ENCODE peak calls at places on chromosomes 4 and X, in ten cellular contexts. One of them, this sample, is unnamed.

GRCh38 chr4:41665808-41666207 is 82.7 kb downstream of the PHOX2B start:
- DNase-seq in GM12865: no peak
- DNase-seq in SK-N-SH: no peak
- DNase-seq in astrocyte of the spinal cord: no peak
- DNase-seq in fibroblast of mammary gland: no peak
- DNase-seq in H1: no peak
- DNase-seq in GM13976: no peak
- DNase-seq in nephron progenitor cell: no peak
- DNase-seq in endothelial cell: no peak
- DNase-seq in glutamatergic neuron: no peak
- DNase-seq in this sample: no peak

GRCh38 chr4:87032884-87033533 is 98.2 kb downstream of the AFF1 start:
- DNase-seq in SK-N-SH: no peak
- DNase-seq in endothelial cell: no peak
- DNase-seq in astrocyte of the spinal cord: peak; percentile 83
- DNase-seq in H1: no peak
- DNase-seq in nephron progenitor cell: no peak
- DNase-seq in fibroblast of mammary gland: peak; percentile 83
- DNase-seq in glutamatergic neuron: no peak
- DNase-seq in GM12865: no peak
- DNase-seq in GM13976: no peak
- DNase-seq in this sample: no peak

GRCh38 chr4:61204353-61204752 is 4.2 kb downstream of the ADGRL3 start:
- DNase-seq in SK-N-SH: no peak
- DNase-seq in nephron progenitor cell: no peak
- DNase-seq in fibroblast of mammary gland: no peak
- DNase-seq in astrocyte of the spinal cord: peak; percentile 53
- DNase-seq in glutamatergic neuron: no peak
- DNase-seq in GM13976: no peak
- DNase-seq in H1: no peak
- DNase-seq in GM12865: no peak
- DNase-seq in endothelial cell: no peak
- DNase-seq in this sample: no peak

GRCh38 chr4:52545099-52546069 is 113.7 kb downstream of the USP46 start:
- DNase-seq in astrocyte of the spinal cord: peak; percentile 61
- DNase-seq in GM13976: peak; percentile 72
- DNase-seq in GM12865: peak; percentile 61
- DNase-seq in nephron progenitor cell: peak; percentile 81
- DNase-seq in SK-N-SH: peak; percentile 79
- DNase-seq in fibroblast of mammary gland: peak; percentile 69
- DNase-seq in glutamatergic neuron: peak; percentile 88
- DNase-seq in endothelial cell: peak; percentile 81
- DNase-seq in H1: peak; percentile 92
- DNase-seq in this sample: peak; percentile 82

GRCh38 chr4:915595-915994 is 16.5 kb downstream of the GAK start:
- DNase-seq in astrocyte of the spinal cord: peak; percentile 18
- DNase-seq in GM13976: no peak
- DNase-seq in fibroblast of mammary gland: peak; percentile 58
- DNase-seq in GM12865: no peak
- DNase-seq in glutamatergic neuron: no peak
- DNase-seq in H1: no peak
- DNase-seq in nephron progenitor cell: no peak
- DNase-seq in SK-N-SH: no peak
- DNase-seq in endothelial cell: no peak
- DNase-seq in this sample: no peak

GRCh38 chr4:26503844-26504243 is 13.6 kb upstream of the CCKAR start:
- DNase-seq in glutamatergic neuron: no peak
- DNase-seq in astrocyte of the spinal cord: no peak
- DNase-seq in endothelial cell: no peak
- DNase-seq in H1: no peak
- DNase-seq in SK-N-SH: no peak
- DNase-seq in GM12865: no peak
- DNase-seq in nephron progenitor cell: no peak
- DNase-seq in GM13976: no peak
- DNase-seq in fibroblast of mammary gland: no peak
- DNase-seq in this sample: no peak

GRCh38 chr4:26237916-26238315 is 82.9 kb upstream of the RBPJ start:
- DNase-seq in astrocyte of the spinal cord: no peak
- DNase-seq in GM13976: no peak
- DNase-seq in fibroblast of mammary gland: no peak
- DNase-seq in SK-N-SH: no peak
- DNase-seq in H1: no peak
- DNase-seq in GM12865: no peak
- DNase-seq in glutamatergic neuron: no peak
- DNase-seq in endothelial cell: no peak
- DNase-seq in nephron progenitor cell: no peak
- DNase-seq in this sample: no peak

GRCh38 chrX:106972896-106973295 is 27.1 kb downstream of the MORC4 start:
- DNase-seq in nephron progenitor cell: no peak
- DNase-seq in astrocyte of the spinal cord: no peak
- DNase-seq in glutamatergic neuron: no peak
- DNase-seq in GM13976: no peak
- DNase-seq in GM12865: no peak
- DNase-seq in fibroblast of mammary gland: no peak
- DNase-seq in H1: no peak
- DNase-seq in SK-N-SH: no peak
- DNase-seq in endothelial cell: no peak
- DNase-seq in this sample: no peak

GRCh38 chrX:51641421-51642021 is 22.8 kb upstream of the CENPVL3 start:
- DNase-seq in endothelial cell: peak; percentile 26
- DNase-seq in glutamatergic neuron: no peak
- DNase-seq in GM13976: peak; percentile 44
- DNase-seq in SK-N-SH: peak; percentile 54
- DNase-seq in nephron progenitor cell: peak; percentile 11
- DNase-seq in GM12865: peak; percentile 35
- DNase-seq in fibroblast of mammary gland: peak; percentile 59
- DNase-seq in H1: no peak
- DNase-seq in astrocyte of the spinal cord: peak; percentile 47
- DNase-seq in this sample: peak; percentile 13

GRCh38 chr4:55635760-55636621 is at the start of gene NMU:
- DNase-seq in GM12865: peak; percentile 60
- DNase-seq in H1: peak; percentile 73
- DNase-seq in GM13976: peak; percentile 70
- DNase-seq in astrocyte of the spinal cord: peak; percentile 5
- DNase-seq in glutamatergic neuron: peak; percentile 65
- DNase-seq in fibroblast of mammary gland: peak; percentile 14
- DNase-seq in nephron progenitor cell: peak; percentile 72
- DNase-seq in endothelial cell: peak; percentile 48
- DNase-seq in SK-N-SH: peak; percentile 87
- DNase-seq in this sample: peak; percentile 23

GRCh38 chr4:88169298-88169697 is 10.9 kb upstream of the ABCG2 start:
- DNase-seq in nephron progenitor cell: no peak
- DNase-seq in fibroblast of mammary gland: no peak
- DNase-seq in glutamatergic neuron: no peak
- DNase-seq in SK-N-SH: no peak
- DNase-seq in H1: no peak
- DNase-seq in astrocyte of the spinal cord: no peak
- DNase-seq in GM13976: no peak
- DNase-seq in endothelial cell: no peak
- DNase-seq in GM12865: no peak
- DNase-seq in this sample: no peak

GRCh38 chrX:118571829-118572228 is 76.2 kb downstream of the DOCK11 start:
- DNase-seq in H1: no peak
- DNase-seq in GM13976: no peak
- DNase-seq in fibroblast of mammary gland: peak; percentile 74
- DNase-seq in SK-N-SH: no peak
- DNase-seq in nephron progenitor cell: no peak
- DNase-seq in astrocyte of the spinal cord: no peak
- DNase-seq in endothelial cell: no peak
- DNase-seq in GM12865: no peak
- DNase-seq in glutamatergic neuron: no peak
- DNase-seq in this sample: no peak

GRCh38 chrX:18995216-18995615 is 11.3 kb upstream of the PHKA2 start:
- DNase-seq in fibroblast of mammary gland: peak; percentile 57
- DNase-seq in glutamatergic neuron: no peak
- DNase-seq in endothelial cell: no peak
- DNase-seq in SK-N-SH: no peak
- DNase-seq in nephron progenitor cell: no peak
- DNase-seq in H1: no peak
- DNase-seq in GM12865: no peak
- DNase-seq in astrocyte of the spinal cord: peak; percentile 52
- DNase-seq in GM13976: no peak
- DNase-seq in this sample: no peak

GRCh38 chrX:2967012-2967411 is 37.9 kb upstream of the ARSD start:
- DNase-seq in H1: no peak
- DNase-seq in SK-N-SH: no peak
- DNase-seq in nephron progenitor cell: no peak
- DNase-seq in GM13976: no peak
- DNase-seq in astrocyte of the spinal cord: no peak
- DNase-seq in glutamatergic neuron: no peak
- DNase-seq in fibroblast of mammary gland: no peak
- DNase-seq in GM12865: no peak
- DNase-seq in endothelial cell: no peak
- DNase-seq in this sample: no peak

GRCh38 chr4:156197216-156197615 is 243.6 kb upstream of the CTSO start:
- DNase-seq in glutamatergic neuron: no peak
- DNase-seq in nephron progenitor cell: peak; percentile 39
- DNase-seq in GM12865: no peak
- DNase-seq in astrocyte of the spinal cord: no peak
- DNase-seq in GM13976: no peak
- DNase-seq in endothelial cell: no peak
- DNase-seq in SK-N-SH: no peak
- DNase-seq in fibroblast of mammary gland: no peak
- DNase-seq in H1: no peak
- DNase-seq in this sample: no peak

GRCh38 chr4:101068115-101068514 is 279.2 kb downstream of the PPP3CA start:
- DNase-seq in GM12865: no peak
- DNase-seq in SK-N-SH: no peak
- DNase-seq in GM13976: no peak
- DNase-seq in fibroblast of mammary gland: no peak
- DNase-seq in H1: no peak
- DNase-seq in nephron progenitor cell: no peak
- DNase-seq in astrocyte of the spinal cord: no peak
- DNase-seq in endothelial cell: no peak
- DNase-seq in glutamatergic neuron: no peak
- DNase-seq in this sample: no peak

DNA sequence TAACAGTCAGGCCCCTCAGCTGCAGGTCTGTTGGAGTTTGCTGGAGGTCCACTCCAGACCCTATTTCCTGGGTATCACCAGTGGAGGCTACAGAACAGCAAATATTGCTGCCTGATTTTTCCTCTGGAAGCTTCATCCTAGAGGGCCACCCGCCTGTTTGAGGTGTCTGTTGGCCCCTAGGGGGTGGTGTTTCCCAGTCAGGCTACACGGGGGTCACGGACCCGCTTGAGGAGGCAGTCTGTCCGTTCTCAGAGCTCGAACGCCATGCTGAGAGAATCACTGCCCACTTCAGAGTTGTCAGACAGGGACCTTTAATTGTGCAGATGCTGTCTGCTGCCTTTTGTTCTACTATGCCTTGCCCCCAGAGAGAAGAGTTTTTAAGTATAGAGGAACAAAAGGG is 160.8 kb downstream of the DKK2 start:
- DNase-seq in fibroblast of mammary gland: no peak
- DNase-seq in GM12865: peak; percentile 5
- DNase-seq in astrocyte of the spinal cord: no peak
- DNase-seq in endothelial cell: no peak
- DNase-seq in H1: peak; percentile 63
- DNase-seq in GM13976: no peak
- DNase-seq in glutamatergic neuron: peak; percentile 11
- DNase-seq in SK-N-SH: no peak
- DNase-seq in nephron progenitor cell: peak; percentile 2
- DNase-seq in this sample: no peak
- TF ChIP-seq CTCF in fibroblast of mammary gland: no peak
- TF ChIP-seq CTCF in GM12865: no peak
- TF ChIP-seq CTCF in astrocyte of the spinal cord: no peak
- TF ChIP-seq CTCF in endothelial cell: no peak
- TF ChIP-seq CTCF in H1: peak; percentile 49
- TF ChIP-seq CTCF in GM13976: no peak
- TF ChIP-seq CTCF in glutamatergic neuron: no peak
- TF ChIP-seq CTCF in SK-N-SH: no peak
- TF ChIP-seq CTCF in nephron progenitor cell: no peak
- TF ChIP-seq CTCF in this sample: no peak

GRCh38 chrX:17499512-17499911 is 124.5 kb downstream of the NHS start:
- DNase-seq in GM13976: no peak
- DNase-seq in nephron progenitor cell: no peak
- DNase-seq in glutamatergic neuron: no peak
- DNase-seq in H1: no peak
- DNase-seq in endothelial cell: no peak
- DNase-seq in astrocyte of the spinal cord: no peak
- DNase-seq in GM12865: no peak
- DNase-seq in SK-N-SH: no peak
- DNase-seq in fibroblast of mammary gland: no peak
- DNase-seq in this sample: no peak
- TF ChIP-seq CTCF in GM13976: no peak
- TF ChIP-seq CTCF in nephron progenitor cell: no peak
- TF ChIP-seq CTCF in glutamatergic neuron: no peak
- TF ChIP-seq CTCF in H1: no peak
- TF ChIP-seq CTCF in endothelial cell: no peak
- TF ChIP-seq CTCF in astrocyte of the spinal cord: no peak
- TF ChIP-seq CTCF in GM12865: no peak
- TF ChIP-seq CTCF in SK-N-SH: no peak
- TF ChIP-seq CTCF in fibroblast of mammary gland: no peak
- TF ChIP-seq CTCF in this sample: no peak

GRCh38 chrX:56783450-56783831 is 54.4 kb downstream of the NBDY start:
- DNase-seq in endothelial cell: no peak
- DNase-seq in H1: no peak
- DNase-seq in nephron progenitor cell: peak; percentile 58
- DNase-seq in GM13976: no peak
- DNase-seq in GM12865: no peak
- DNase-seq in glutamatergic neuron: no peak
- DNase-seq in fibroblast of mammary gland: peak; percentile 72
- DNase-seq in SK-N-SH: peak; percentile 42
- DNase-seq in astrocyte of the spinal cord: peak; percentile 34
- DNase-seq in this sample: no peak
- TF ChIP-seq CTCF in endothelial cell: no peak
- TF ChIP-seq CTCF in H1: no peak
- TF ChIP-seq CTCF in nephron progenitor cell: no peak
- TF ChIP-seq CTCF in GM13976: peak; percentile 52
- TF ChIP-seq CTCF in GM12865: no peak
- TF ChIP-seq CTCF in glutamatergic neuron: no peak
- TF ChIP-seq CTCF in fibroblast of mammary gland: peak; percentile 22
- TF ChIP-seq CTCF in SK-N-SH: peak; percentile 41
- TF ChIP-seq CTCF in astrocyte of the spinal cord: no peak
- TF ChIP-seq CTCF in this sample: no peak

GRCh38 chrX:53239474-53239873 is 14.5 kb upstream of the KDM5C start:
- DNase-seq in GM12865: peak; percentile 9
- DNase-seq in nephron progenitor cell: no peak
- DNase-seq in glutamatergic neuron: peak; percentile 45
- DNase-seq in H1: peak; percentile 49
- DNase-seq in fibroblast of mammary gland: peak; percentile 40
- DNase-seq in SK-N-SH: no peak
- DNase-seq in astrocyte of the spinal cord: no peak
- DNase-seq in endothelial cell: peak; percentile 22
- DNase-seq in GM13976: no peak
- DNase-seq in this sample: no peak
- TF ChIP-seq CTCF in GM12865: no peak
- TF ChIP-seq CTCF in nephron progenitor cell: no peak
- TF ChIP-seq CTCF in glutamatergic neuron: no peak
- TF ChIP-seq CTCF in H1: peak; percentile 61
- TF ChIP-seq CTCF in fibroblast of mammary gland: peak; percentile 45
- TF ChIP-seq CTCF in SK-N-SH: peak; percentile 42
- TF ChIP-seq CTCF in astrocyte of the spinal cord: peak; percentile 25
- TF ChIP-seq CTCF in endothelial cell: no peak
- TF ChIP-seq CTCF in GM13976: no peak
- TF ChIP-seq CTCF in this sample: peak; percentile 21

GRCh38 chrX:153865321-153865580 is 20.7 kb downstream of the L1CAM start:
- DNase-seq in GM12865: no peak
- DNase-seq in SK-N-SH: no peak
- DNase-seq in astrocyte of the spinal cord: no peak
- DNase-seq in endothelial cell: no peak
- DNase-seq in nephron progenitor cell: no peak
- DNase-seq in H1: no peak
- DNase-seq in fibroblast of mammary gland: no peak
- DNase-seq in glutamatergic neuron: no peak
- DNase-seq in GM13976: no peak
- DNase-seq in this sample: no peak
- TF ChIP-seq CTCF in GM12865: no peak
- TF ChIP-seq CTCF in SK-N-SH: no peak
- TF ChIP-seq CTCF in astrocyte of the spinal cord: no peak
- TF ChIP-seq CTCF in endothelial cell: no peak
- TF ChIP-seq CTCF in nephron progenitor cell: no peak
- TF ChIP-seq CTCF in H1: no peak
- TF ChIP-seq CTCF in fibroblast of mammary gland: no peak
- TF ChIP-seq CTCF in glutamatergic neuron: no peak
- TF ChIP-seq CTCF in GM13976: no peak
- TF ChIP-seq CTCF in this sample: no peak